ENCODE peak calls at places on chromosomes 5 and 9, in seven cellular contexts. A is neuronal stem cell, T is IMR-90, U is H9, Q is mesendoderm, P is trophoblast cell, S is H1. E is an unnamed sample.

GRCh38 chr5:141507387-141508091 is 18.7 kb downstream of the PCDHGC5 start:
- DNase-seq in A (no peak), T (peak), U (no peak), Q (no peak), P (no peak), S (no peak), E (peak)

GRCh38 chr5:134374234-134374633 is 2.9 kb downstream of the UBE2B start:
- DNase-seq in A (no peak), T (no peak), U (no peak), Q (no peak), P (no peak), S (no peak), E (peak)

GRCh38 chr9:134923466-134923865 is 5.8 kb upstream of the FCN1 start:
- DNase-seq in A (no peak), T (no peak), U (no peak), Q (no peak), P (no peak), S (no peak), E (no peak)

GRCh38 chr5:157371655-157372471 is 88.2 kb upstream of the NIPAL4 start:
- DNase-seq in A (no peak), T (peak), U (no peak), Q (no peak), P (no peak), S (no peak), E (peak)

GRCh38 chr5:156641690-156642089 is 208.4 kb upstream of the PPP1R2B start:
- DNase-seq in A (no peak), T (peak), U (no peak), Q (peak), P (no peak), S (no peak), E (peak)

GRCh38 chr5:135307143-135307903 is 91.7 kb downstream of the MACROH2A1 start:
- DNase-seq in A (peak), T (no peak), U (no peak), Q (peak), P (no peak), S (no peak), E (no peak)

GRCh38 chr9:69768716-69769115 is 8.9 kb upstream of the PTAR1 start:
- DNase-seq in A (no peak), T (peak), U (no peak), Q (no peak), P (no peak), S (no peak), E (no peak)

GRCh38 chr5:169440107-169440701 is 139.3 kb upstream of the SLIT3 start:
- DNase-seq in A (no peak), T (no peak), U (no peak), Q (no peak), P (no peak), S (no peak), E (no peak)

GRCh38 chr5:31364881-31365636 is 166.8 kb downstream of the DROSHA start:
- DNase-seq in A (no peak), T (peak), U (no peak), Q (no peak), P (peak), S (no peak), E (no peak)

GRCh38 chr5:169980418-169981053 is at the start of gene INSYN2B:
- DNase-seq in A (peak), T (peak), U (peak), Q (peak), P (peak), S (peak), E (peak)

GRCh38 chr5:69217154-69217731 is 17.4 kb upstream of the CDK7 start:
- DNase-seq in A (peak), T (no peak), U (no peak), Q (no peak), P (peak), S (no peak), E (no peak)

GRCh38 chr5:128757560-128757959 is 207.7 kb upstream of the SLC27A6 start:
- DNase-seq in A (no peak), T (no peak), U (no peak), Q (no peak), P (no peak), S (no peak), E (no peak)

GRCh38 chr9:137492464-137493162 is 33.5 kb upstream of the NSMF start:
- DNase-seq in A (no peak), T (no peak), U (peak), Q (peak), P (no peak), S (peak), E (no peak)

GRCh38 chr5:65030056-65030455 is 261.3 kb downstream of the CWC27 start:
- DNase-seq in A (no peak), T (no peak), U (no peak), Q (no peak), P (peak), S (no peak), E (no peak)

GRCh38 chr5:65029178-65029577 is 260.4 kb downstream of the CWC27 start:
- DNase-seq in A (no peak), T (peak), U (no peak), Q (no peak), P (no peak), S (no peak), E (no peak)

GRCh38 chr5:65034029-65034781 is 265.5 kb downstream of the CWC27 start:
- DNase-seq in A (no peak), T (no peak), U (no peak), Q (no peak), P (no peak), S (no peak), E (no peak)

GRCh38 chr5:65034782-65035181 is 266.1 kb downstream of the CWC27 start:
- DNase-seq in A (no peak), T (no peak), U (peak), Q (peak), P (no peak), S (no peak), E (no peak)

GRCh38 chr5:65032250-65032649 is 263.5 kb downstream of the CWC27 start:
- DNase-seq in A (no peak), T (peak), U (no peak), Q (no peak), P (no peak), S (no peak), E (peak)
- H2BK5ac ChIP-seq in A (no peak), T (peak), U (no peak), Q (no peak), P (peak), S (no peak), E (no peak)

GRCh38 chr9:127126981-127127380 is 4.5 kb upstream of the ANGPTL2 start:
- DNase-seq in A (no peak), T (peak), U (no peak), Q (no peak), P (no peak), S (no peak), E (peak)
- H2BK5ac ChIP-seq in A (no peak), T (peak), U (no peak), Q (no peak), P (no peak), S (no peak), E (no peak)

GRCh38 chr5:15827786-15828185 is 327.8 kb downstream of the FBXL7 start:
- DNase-seq in A (no peak), T (no peak), U (no peak), Q (no peak), P (no peak), S (no peak), E (no peak)
- H2BK5ac ChIP-seq in A (no peak), T (no peak), U (no peak), Q (no peak), P (no peak), S (no peak), E (no peak)

GRCh38 chr5:144315994-144316634 is 145.4 kb downstream of the KCTD16 start:
- DNase-seq in A (no peak), T (no peak), U (no peak), Q (no peak), P (no peak), S (no peak), E (no peak)

GRCh38 chr5:144318011-144318410 is 147.3 kb downstream of the KCTD16 start:
- DNase-seq in A (no peak), T (no peak), U (peak), Q (no peak), P (no peak), S (peak), E (no peak)

GRCh38 chr5:144313147-144313726 is 142.6 kb downstream of the KCTD16 start:
- DNase-seq in A (no peak), T (no peak), U (no peak), Q (no peak), P (no peak), S (no peak), E (no peak)

GRCh38 chr5:144318460-144318859 is 147.8 kb downstream of the KCTD16 start:
- DNase-seq in A (no peak), T (no peak), U (peak), Q (peak), P (no peak), S (peak), E (no peak)

GRCh38 chr5:144315026-144315425 is 144.4 kb downstream of the KCTD16 start:
- DNase-seq in A (no peak), T (no peak), U (no peak), Q (no peak), P (no peak), S (no peak), E (no peak)
- H2BK5ac ChIP-seq in A (no peak), T (no peak), U (no peak), Q (no peak), P (no peak), S (no peak), E (no peak)

GRCh38 chr5:37889612-37890317 is 49.9 kb upstream of the GDNF start:
- DNase-seq in A (no peak), T (peak), U (no peak), Q (peak), P (no peak), S (no peak), E (peak)

GRCh38 chr5:37888476-37888875 is 48.6 kb upstream of the GDNF start:
- DNase-seq in A (no peak), T (peak), U (no peak), Q (no peak), P (no peak), S (no peak), E (peak)

GRCh38 chr5:37881359-37881758 is 41.5 kb upstream of the GDNF start:
- DNase-seq in A (no peak), T (no peak), U (no peak), Q (no peak), P (no peak), S (no peak), E (no peak)

GRCh38 chr5:37882636-37883035 is 42.8 kb upstream of the GDNF start:
- DNase-seq in A (no peak), T (peak), U (no peak), Q (no peak), P (no peak), S (no peak), E (peak)

GRCh38 chr5:37886207-37886905 is 46.5 kb upstream of the GDNF start:
- DNase-seq in A (peak), T (no peak), U (no peak), Q (no peak), P (no peak), S (no peak), E (no peak)
- H2BK5ac ChIP-seq in A (no peak), T (no peak), U (no peak), Q (no peak), P (no peak), S (no peak), E (no peak)

GRCh38 chr9:13444696-13445095 is 165.2 kb upstream of the MPDZ start:
- DNase-seq in A (no peak), T (no peak), U (no peak), Q (no peak), P (no peak), S (no peak), E (no peak)

GRCh38 chr9:13444272-13444608 is 164.7 kb upstream of the MPDZ start:
- DNase-seq in A (no peak), T (no peak), U (no peak), Q (no peak), P (no peak), S (no peak), E (no peak)

GRCh38 chr9:13443380-13444271 is 164.1 kb upstream of the MPDZ start:
- DNase-seq in A (no peak), T (no peak), U (no peak), Q (no peak), P (no peak), S (no peak), E (no peak)

GRCh38 chr9:13446261-13446660 is 166.8 kb upstream of the MPDZ start:
- DNase-seq in A (no peak), T (no peak), U (no peak), Q (no peak), P (no peak), S (no peak), E (no peak)

DNA sequence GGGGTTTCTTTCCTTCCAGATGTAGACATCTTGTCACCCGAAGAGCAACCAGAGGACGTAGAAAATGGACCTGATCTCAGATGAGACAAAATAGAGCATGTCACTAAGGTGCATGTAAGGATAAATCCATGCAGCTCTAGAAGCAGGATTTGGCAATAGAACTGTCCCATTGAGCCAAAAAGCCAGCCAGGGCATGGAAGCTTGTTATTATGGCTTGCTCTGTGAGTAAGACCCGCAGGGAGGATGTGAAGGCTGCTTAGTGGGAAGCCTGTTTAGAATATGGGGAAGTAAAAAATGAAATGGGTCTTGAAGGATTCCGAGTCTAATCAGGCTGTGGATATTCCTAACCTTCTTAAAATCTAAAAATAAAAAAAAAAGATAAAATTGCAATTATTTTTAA is 165.6 kb upstream of the MPDZ start:
- DNase-seq in A (no peak), T (no peak), U (no peak), Q (no peak), P (no peak), S (no peak), E (no peak)
- H2BK5ac ChIP-seq in A (no peak), T (no peak), U (no peak), Q (no peak), P (no peak), S (no peak), E (no peak)

DNA sequence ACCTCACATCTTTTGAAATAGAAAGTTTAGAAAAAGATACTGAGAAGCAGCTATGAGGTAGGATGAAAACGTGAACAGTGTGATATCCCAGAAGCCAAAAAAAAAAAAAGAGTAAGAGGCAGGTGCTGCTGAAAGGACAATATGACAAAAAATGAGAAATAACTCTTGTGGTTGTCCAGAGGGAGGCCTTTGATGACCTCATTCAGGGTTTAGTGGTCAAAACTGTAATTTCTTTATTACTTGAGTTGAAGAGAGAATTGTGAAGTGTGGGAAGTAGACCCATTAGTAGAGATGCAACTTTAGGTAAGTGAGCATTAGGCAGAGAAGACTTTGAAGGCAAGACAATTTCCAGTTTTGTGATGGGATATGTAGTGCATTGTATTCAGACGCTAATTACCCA is 1306.3 kb upstream of the ACO1 start:
- DNase-seq in A (no peak), T (no peak), U (no peak), Q (no peak), P (no peak), S (no peak), E (no peak)
- H2BK5ac ChIP-seq in A (no peak), T (no peak), U (no peak), Q (no peak), P (no peak), S (no peak), E (no peak)